ENCODE peak calls at places on chromosomes 4 and X, in seven cellular contexts. D is GM12878; Q is lower lobe of right lung; Z is CD8-positive, alpha-beta T cell; P is K562; L is aorta; M is neural progenitor cell. A is an unnamed sample.

GRCh38 chr4:15291133-15291532 is 136.7 kb upstream of the C1QTNF7 start:
- DNase-seq in Q (no peak), M (no peak), Z (no peak), P (no peak), D (no peak), L (no peak), A (no peak)

GRCh38 chrX:37967714-37968113 is 38.6 kb upstream of the SYTL5 start:
- DNase-seq in M (no peak), Q (no peak), L (no peak), Z (no peak), D (no peak), P (no peak), A (no peak)

GRCh38 chrX:1749499-1749898 is 134.6 kb downstream of the ASMT start:
- DNase-seq in L (no peak), M (no peak), D (no peak), Z (no peak), P (peak; percentile 10), Q (no peak), A (no peak)

GRCh38 chr4:68175562-68176155 is 46.0 kb upstream of the TMPRSS11F start:
- DNase-seq in Z (no peak), P (peak; percentile 49), L (no peak), M (peak; percentile 70), D (peak; percentile 20), Q (no peak), A (peak; percentile 49)

GRCh38 chrX:142978130-142978684 is 47.5 kb upstream of the SPANXN4 start:
- DNase-seq in P (no peak), Z (no peak), L (no peak), Q (no peak), D (peak; percentile 28), M (no peak), A (no peak)

GRCh38 chr4:161714928-161715327 is 448.9 kb downstream of the FSTL5 start:
- DNase-seq in D (no peak), P (no peak), Q (no peak), Z (no peak), M (no peak), L (no peak), A (no peak)

GRCh38 chrX:48697182-48697727 is 721 bp downstream of the SUV39H1 start:
- DNase-seq in M (no peak), D (no peak), Q (no peak), P (no peak), L (no peak), Z (no peak), A (no peak)

GRCh38 chr4:92969650-92970370 is 666.0 kb downstream of the GRID2 start:
- DNase-seq in M (no peak), Q (no peak), L (no peak), D (no peak), Z (no peak), P (no peak), A (no peak)

GRCh38 chr4:47686294-47686872 is 151.5 kb downstream of the CORIN start:
- DNase-seq in P (peak; percentile 58), L (peak; percentile 56), M (peak; percentile 58), D (peak; percentile 13), Z (peak; percentile 22), Q (peak; percentile 48), A (peak; percentile 42)

GRCh38 chrX:15598031-15598430 is 2.7 kb downstream of the ACE2 start:
- DNase-seq in Z (no peak), P (no peak), M (no peak), L (no peak), D (no peak), Q (no peak), A (no peak)

GRCh38 chr4:147285751-147286150 is 195.1 kb upstream of the EDNRA start:
- DNase-seq in Z (no peak), P (no peak), M (no peak), Q (no peak), L (no peak), D (no peak), A (no peak)

GRCh38 chr4:137226221-137226620 is 306.1 kb downstream of the PCDH18 start:
- DNase-seq in L (no peak), D (no peak), Z (no peak), M (no peak), P (no peak), Q (no peak), A (no peak)

GRCh38 chr4:122552898-122553297 is 68.0 kb downstream of the IL21 start:
- DNase-seq in Q (no peak), P (no peak), L (no peak), Z (no peak), M (no peak), D (no peak), A (no peak)

GRCh38 chrX:104282326-104282725 is 27.6 kb upstream of the ESX1 start:
- DNase-seq in Q (no peak), P (no peak), M (no peak), L (no peak), D (no peak), Z (no peak), A (no peak)

GRCh38 chr4:31005037-31005436 is 284.9 kb downstream of the PCDH7 start:
- DNase-seq in D (no peak), M (no peak), Z (no peak), L (no peak), P (no peak), Q (no peak), A (no peak)

GRCh38 chr4:110197421-110198398 is 705 bp downstream of the ELOVL6 start:
- DNase-seq in L (peak; percentile 49), D (no peak), P (peak; percentile 23), M (peak; percentile 58), Z (no peak), Q (no peak), A (peak; percentile 58)

GRCh38 chr4:109557433-109557832 is 2.6 kb upstream of the MCUB start:
- DNase-seq in D (no peak), L (no peak), Q (no peak), M (no peak), Z (no peak), P (no peak), A (no peak)

GRCh38 chr4:107153228-107153627 is 117.1 kb upstream of the DKK2 start:
- DNase-seq in Q (peak; percentile 30), L (no peak), Z (no peak), M (peak; percentile 67), D (no peak), P (no peak), A (no peak)

GRCh38 chrX:46670316-46670715 is 88.6 kb downstream of the SLC9A7 start:
- DNase-seq in M (no peak), D (no peak), L (no peak), Q (no peak), P (no peak), Z (no peak), A (no peak)

GRCh38 chrX:154597221-154597620 is 12.3 kb downstream of the CTAG1A start:
- DNase-seq in P (no peak), Z (no peak), D (no peak), Q (no peak), M (no peak), L (no peak), A (no peak)

GRCh38 chrX:154596290-154596929 is 11.5 kb downstream of the CTAG1A start:
- DNase-seq in L (no peak), D (no peak), P (no peak), Q (no peak), M (peak; percentile 65), Z (no peak), A (no peak)

GRCh38 chrX:154594491-154594890 is 9.6 kb downstream of the CTAG1A start:
- DNase-seq in Q (no peak), P (no peak), M (no peak), D (no peak), Z (no peak), L (no peak), A (no peak)

GRCh38 chrX:154593201-154593600 is 8.3 kb downstream of the CTAG1A start:
- DNase-seq in D (no peak), P (no peak), Q (no peak), M (no peak), L (no peak), Z (no peak), A (no peak)

DNA sequence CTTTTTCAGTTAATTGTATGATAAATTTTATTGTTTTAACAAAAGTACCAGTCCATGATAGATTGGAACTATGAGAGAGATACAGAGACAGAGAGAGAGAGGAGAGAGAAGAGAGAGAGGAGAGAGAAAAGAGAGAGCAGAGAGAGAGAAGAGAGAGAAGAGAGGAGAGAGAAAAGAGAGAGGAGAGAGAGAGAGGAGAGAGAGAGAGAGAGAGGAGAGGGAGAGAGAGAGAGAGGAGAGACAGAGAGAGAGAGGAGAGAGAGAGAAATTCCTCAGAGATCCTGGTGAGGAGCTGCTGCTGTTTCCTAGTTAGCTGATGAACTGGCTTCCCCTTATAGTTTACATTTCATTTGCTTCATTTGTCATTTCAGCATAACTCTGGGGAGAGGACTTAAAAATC is 10.6 kb downstream of the CTAG1A start:
- DNase-seq in M (no peak), Z (no peak), P (no peak), L (no peak), D (no peak), Q (no peak), A (no peak)
- H3K27ac ChIP-seq in M (no peak overlapping the region), Z (no peak overlapping the region), P (no peak overlapping the region), L (no peak overlapping the region), D (no peak overlapping the region), Q (no peak overlapping the region), A (no peak overlapping the region)

GRCh38 chr4:82820689-82821088 is 22.1 kb upstream of the SCD5 start:
- DNase-seq in L (no peak), M (no peak), P (no peak), Q (no peak), D (no peak), Z (no peak), A (no peak)
- H3K36me3 ChIP-seq in L (peaks cover 11% of the 10 kb centered on the region), M (peaks cover 12% of the 10 kb centered on the region), P (peaks cover 77% of the 10 kb centered on the region), Q (peaks cover 92% of the 10 kb centered on the region), D (peaks cover 2% of the 10 kb centered on the region), Z (peaks cover 37% of the 10 kb centered on the region), A (peaks cover 85% of the 10 kb centered on the region)

GRCh38 chr4:140185725-140186124 is 31.7 kb upstream of the MAML3 start:
- DNase-seq in D (no peak), L (no peak), Q (no peak), Z (no peak), P (no peak), M (no peak), A (no peak)

GRCh38 chr4:140187316-140187695 is 33.3 kb upstream of the MAML3 start:
- DNase-seq in Q (no peak), Z (no peak), L (no peak), P (no peak), M (no peak), D (no peak), A (no peak)

GRCh38 chr4:140186651-140187315 is 32.8 kb upstream of the MAML3 start:
- DNase-seq in M (no peak), D (no peak), L (no peak), Q (no peak), P (no peak), Z (no peak), A (no peak)

GRCh38 chr4:140188975-140189374 is 35.0 kb upstream of the MAML3 start:
- DNase-seq in D (no peak), Q (peak; percentile 49), L (peak; percentile 66), P (no peak), Z (no peak), M (no peak), A (no peak)

DNA sequence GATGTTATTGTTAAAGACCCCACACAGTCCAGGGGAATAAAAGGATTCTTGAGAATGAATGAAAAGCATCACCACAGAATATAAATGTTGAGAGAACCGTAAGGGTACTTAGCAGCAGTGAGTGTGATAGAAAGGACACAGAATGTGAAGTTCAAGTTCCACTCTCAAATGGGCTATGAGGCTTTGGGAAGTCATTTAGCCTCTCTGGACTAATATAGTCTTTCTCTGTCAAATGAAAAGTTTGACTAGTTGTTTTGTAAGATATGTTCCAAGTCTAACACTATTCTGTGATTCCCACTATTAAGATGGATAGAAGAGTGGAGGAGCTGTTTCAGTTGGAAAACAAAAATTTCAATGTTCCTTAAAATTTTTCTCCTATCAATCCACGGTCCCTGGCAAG is 35.9 kb upstream of the MAML3 start:
- DNase-seq in Z (no peak), L (no peak), Q (no peak), M (no peak), P (no peak), D (no peak), A (no peak)
- H3K27ac ChIP-seq in Z (no peak overlapping the region), L (no peak overlapping the region), Q (no peak overlapping the region), M (no peak overlapping the region), P (no peak overlapping the region), D (no peak overlapping the region), A (no peak overlapping the region)

GRCh38 chr4:56450342-56450741 is 14.3 kb downstream of the PAICS start:
- DNase-seq in D (no peak), Q (no peak), Z (no peak), M (no peak), P (no peak), L (no peak), A (no peak)
- H3K36me3 ChIP-seq in D (no peaks in the 10 kb centered on the region), Q (peaks cover 33% of the 10 kb centered on the region), Z (peaks cover 3% of the 10 kb centered on the region), M (peaks cover 73% of the 10 kb centered on the region), P (peaks cover 96% of the 10 kb centered on the region), L (no peaks in the 10 kb centered on the region), A (peaks cover 72% of the 10 kb centered on the region)